ENCODE peak calls at places on chromosomes 1 and 21, in six cellular contexts. One of them, this sample, is unnamed.

GRCh38 chr21:20040768-20041167 is 957.4 kb upstream of the NCAM2 start:
- DNase-seq in NCI-H748 treated with DMSO at 0.1 percent for 48 hours: no peak
- DNase-seq in glutamatergic neuron: no peak
- DNase-seq in iris pigment epithelial cell: peak
- DNase-seq in stimulated activated CD4-positive, alpha-beta T cell treated with anti-CD3 and anti-CD28 coated beads, Interleukin-4, amount 100 ng/mL, for 4 hours: no peak
- DNase-seq in HTR-8/SVneo: no peak
- DNase-seq in this sample: no peak

GRCh38 chr1:168760241-168760640 is 31.2 kb upstream of the DPT start:
- DNase-seq in NCI-H748 treated with DMSO at 0.1 percent for 48 hours: no peak
- DNase-seq in glutamatergic neuron: no peak
- DNase-seq in iris pigment epithelial cell: no peak
- DNase-seq in stimulated activated CD4-positive, alpha-beta T cell treated with anti-CD3 and anti-CD28 coated beads, Interleukin-4, amount 100 ng/mL, for 4 hours: no peak
- DNase-seq in HTR-8/SVneo: no peak
- DNase-seq in this sample: no peak

GRCh38 chr1:230735447-230735846 is 11.7 kb upstream of the CAPN9 start:
- DNase-seq in NCI-H748 treated with DMSO at 0.1 percent for 48 hours: no peak
- DNase-seq in glutamatergic neuron: no peak
- DNase-seq in iris pigment epithelial cell: no peak
- DNase-seq in stimulated activated CD4-positive, alpha-beta T cell treated with anti-CD3 and anti-CD28 coated beads, Interleukin-4, amount 100 ng/mL, for 4 hours: no peak
- DNase-seq in HTR-8/SVneo: no peak
- DNase-seq in this sample: no peak

GRCh38 chr1:28792644-28793121 is 19.3 kb upstream of the OPRD1 start:
- DNase-seq in NCI-H748 treated with DMSO at 0.1 percent for 48 hours: no peak
- DNase-seq in glutamatergic neuron: no peak
- DNase-seq in iris pigment epithelial cell: no peak
- DNase-seq in stimulated activated CD4-positive, alpha-beta T cell treated with anti-CD3 and anti-CD28 coated beads, Interleukin-4, amount 100 ng/mL, for 4 hours: no peak
- DNase-seq in HTR-8/SVneo: no peak
- DNase-seq in this sample: no peak

GRCh38 chr1:62037274-62037673 is 157.4 kb upstream of the L1TD1 start:
- DNase-seq in NCI-H748 treated with DMSO at 0.1 percent for 48 hours: no peak
- DNase-seq in glutamatergic neuron: no peak
- DNase-seq in iris pigment epithelial cell: no peak
- DNase-seq in stimulated activated CD4-positive, alpha-beta T cell treated with anti-CD3 and anti-CD28 coated beads, Interleukin-4, amount 100 ng/mL, for 4 hours: no peak
- DNase-seq in HTR-8/SVneo: no peak
- DNase-seq in this sample: no peak

GRCh38 chr1:200223207-200223606 is 186.6 kb downstream of the ZNF281 start:
- DNase-seq in NCI-H748 treated with DMSO at 0.1 percent for 48 hours: no peak
- DNase-seq in glutamatergic neuron: no peak
- DNase-seq in iris pigment epithelial cell: no peak
- DNase-seq in stimulated activated CD4-positive, alpha-beta T cell treated with anti-CD3 and anti-CD28 coated beads, Interleukin-4, amount 100 ng/mL, for 4 hours: no peak
- DNase-seq in HTR-8/SVneo: no peak
- DNase-seq in this sample: no peak

GRCh38 chr21:39681845-39682244 is 63.1 kb upstream of the IGSF5 start:
- DNase-seq in NCI-H748 treated with DMSO at 0.1 percent for 48 hours: no peak
- DNase-seq in glutamatergic neuron: no peak
- DNase-seq in iris pigment epithelial cell: peak
- DNase-seq in stimulated activated CD4-positive, alpha-beta T cell treated with anti-CD3 and anti-CD28 coated beads, Interleukin-4, amount 100 ng/mL, for 4 hours: no peak
- DNase-seq in HTR-8/SVneo: no peak
- DNase-seq in this sample: no peak

GRCh38 chr1:59672851-59673574 is 141.7 kb upstream of the HOOK1 start:
- DNase-seq in NCI-H748 treated with DMSO at 0.1 percent for 48 hours: no peak
- DNase-seq in glutamatergic neuron: no peak
- DNase-seq in iris pigment epithelial cell: peak
- DNase-seq in stimulated activated CD4-positive, alpha-beta T cell treated with anti-CD3 and anti-CD28 coated beads, Interleukin-4, amount 100 ng/mL, for 4 hours: no peak
- DNase-seq in HTR-8/SVneo: peak
- DNase-seq in this sample: peak

GRCh38 chr21:15514073-15514946 is 215.5 kb upstream of the USP25 start:
- DNase-seq in NCI-H748 treated with DMSO at 0.1 percent for 48 hours: no peak
- DNase-seq in glutamatergic neuron: no peak
- DNase-seq in iris pigment epithelial cell: no peak
- DNase-seq in stimulated activated CD4-positive, alpha-beta T cell treated with anti-CD3 and anti-CD28 coated beads, Interleukin-4, amount 100 ng/mL, for 4 hours: peak
- DNase-seq in HTR-8/SVneo: no peak
- DNase-seq in this sample: no peak

GRCh38 chr1:16371725-16372124 is 4.7 kb downstream of the SZRD1 start:
- DNase-seq in NCI-H748 treated with DMSO at 0.1 percent for 48 hours: no peak
- DNase-seq in glutamatergic neuron: no peak
- DNase-seq in iris pigment epithelial cell: peak
- DNase-seq in stimulated activated CD4-positive, alpha-beta T cell treated with anti-CD3 and anti-CD28 coated beads, Interleukin-4, amount 100 ng/mL, for 4 hours: no peak
- DNase-seq in HTR-8/SVneo: no peak
- DNase-seq in this sample: peak

GRCh38 chr1:19814681-19815503 is at the start of gene RNF186:
- DNase-seq in NCI-H748 treated with DMSO at 0.1 percent for 48 hours: peak
- DNase-seq in glutamatergic neuron: no peak
- DNase-seq in iris pigment epithelial cell: no peak
- DNase-seq in stimulated activated CD4-positive, alpha-beta T cell treated with anti-CD3 and anti-CD28 coated beads, Interleukin-4, amount 100 ng/mL, for 4 hours: no peak
- DNase-seq in HTR-8/SVneo: no peak
- DNase-seq in this sample: no peak

GRCh38 chr21:42850866-42851391 is 28.4 kb downstream of the WDR4 start:
- DNase-seq in NCI-H748 treated with DMSO at 0.1 percent for 48 hours: no peak
- DNase-seq in glutamatergic neuron: no peak
- DNase-seq in iris pigment epithelial cell: peak
- DNase-seq in stimulated activated CD4-positive, alpha-beta T cell treated with anti-CD3 and anti-CD28 coated beads, Interleukin-4, amount 100 ng/mL, for 4 hours: no peak
- DNase-seq in HTR-8/SVneo: peak
- DNase-seq in this sample: no peak

GRCh38 chr21:44419679-44420078 is 35.6 kb upstream of the LRRC3 start:
- DNase-seq in NCI-H748 treated with DMSO at 0.1 percent for 48 hours: no peak
- DNase-seq in glutamatergic neuron: no peak
- DNase-seq in iris pigment epithelial cell: no peak
- DNase-seq in stimulated activated CD4-positive, alpha-beta T cell treated with anti-CD3 and anti-CD28 coated beads, Interleukin-4, amount 100 ng/mL, for 4 hours: no peak
- DNase-seq in HTR-8/SVneo: no peak
- DNase-seq in this sample: no peak

GRCh38 chr1:114627107-114627506 is 42.7 kb downstream of the DENND2C start:
- DNase-seq in NCI-H748 treated with DMSO at 0.1 percent for 48 hours: no peak
- DNase-seq in glutamatergic neuron: no peak
- DNase-seq in iris pigment epithelial cell: no peak
- DNase-seq in stimulated activated CD4-positive, alpha-beta T cell treated with anti-CD3 and anti-CD28 coated beads, Interleukin-4, amount 100 ng/mL, for 4 hours: no peak
- DNase-seq in HTR-8/SVneo: no peak
- DNase-seq in this sample: no peak

GRCh38 chr1:234699795-234700665 is 90.1 kb upstream of the IRF2BP2 start:
- DNase-seq in NCI-H748 treated with DMSO at 0.1 percent for 48 hours: no peak
- DNase-seq in glutamatergic neuron: peak
- DNase-seq in iris pigment epithelial cell: peak
- DNase-seq in stimulated activated CD4-positive, alpha-beta T cell treated with anti-CD3 and anti-CD28 coated beads, Interleukin-4, amount 100 ng/mL, for 4 hours: peak
- DNase-seq in HTR-8/SVneo: peak
- DNase-seq in this sample: peak

GRCh38 chr21:44475266-44475665 is 20.0 kb downstream of the LRRC3 start:
- DNase-seq in NCI-H748 treated with DMSO at 0.1 percent for 48 hours: no peak
- DNase-seq in glutamatergic neuron: no peak
- DNase-seq in iris pigment epithelial cell: no peak
- DNase-seq in stimulated activated CD4-positive, alpha-beta T cell treated with anti-CD3 and anti-CD28 coated beads, Interleukin-4, amount 100 ng/mL, for 4 hours: no peak
- DNase-seq in HTR-8/SVneo: no peak
- DNase-seq in this sample: no peak

GRCh38 chr1:244361764-244362473 is 89.8 kb downstream of the ADSS2 start:
- DNase-seq in NCI-H748 treated with DMSO at 0.1 percent for 48 hours: peak
- DNase-seq in glutamatergic neuron: no peak
- DNase-seq in iris pigment epithelial cell: peak
- DNase-seq in stimulated activated CD4-positive, alpha-beta T cell treated with anti-CD3 and anti-CD28 coated beads, Interleukin-4, amount 100 ng/mL, for 4 hours: no peak
- DNase-seq in HTR-8/SVneo: peak
- DNase-seq in this sample: peak